ENCODE peak calls at places on chromosomes 2 and 18, in five cellular contexts. I, S, G, P and D are unnamed samples.
A peak's percentile ranks its signal among the peaks of the same experiment; 100 is the strongest.

GRCh38 chr18:59085797-59086196 is 53.9 kb upstream of the SEC11C start:
- DNase-seq in G (no peak), S (no peak), I (no peak), P (no peak), D (no peak)

GRCh38 chr2:235793163-235793752 is 299.4 kb downstream of the AGAP1 start:
- DNase-seq in S (peak; percentile 22), P (peak; percentile 40), I (no peak), G (no peak), D (no peak)

GRCh38 chr18:50091495-50092249 is 103.3 kb downstream of the MYO5B start:
- DNase-seq in S (no peak), G (no peak), P (no peak), I (no peak), D (no peak)

GRCh38 chr2:70790079-70790963 is at the start of gene FIGLA:
- DNase-seq in S (peak; percentile 45), I (no peak), G (no peak), P (no peak), D (no peak)

GRCh38 chr2:201955231-201955630 is 78.4 kb upstream of the FZD7 start:
- DNase-seq in G (no peak), P (no peak), S (no peak), I (no peak), D (no peak)

GRCh38 chr2:11133936-11134320 is 21.3 kb upstream of the SLC66A3 start:
- DNase-seq in I (no peak), P (no peak), G (no peak), S (no peak), D (no peak)

GRCh38 chr18:48671561-48671945 is 132.7 kb downstream of the CTIF start:
- DNase-seq in I (no peak), G (no peak), S (no peak), P (no peak), D (no peak)

GRCh38 chr2:175621847-175622246 is 380.2 kb downstream of the LNPK start:
- DNase-seq in G (no peak), I (no peak), P (no peak), S (no peak), D (no peak)

GRCh38 chr18:13834501-13835015 is 10.6 kb downstream of the MC5R start:
- DNase-seq in I (no peak), G (no peak), S (no peak), P (no peak), D (no peak)

GRCh38 chr2:47086571-47086970 is 68.5 kb downstream of the STPG4 start:
- DNase-seq in P (no peak), G (no peak), I (no peak), S (no peak), D (no peak)

GRCh38 chr2:47089083-47089464 is 66.0 kb downstream of the STPG4 start:
- DNase-seq in G (no peak), P (no peak), S (no peak), I (no peak), D (no peak)

GRCh38 chr2:47087051-47087450 is 68.1 kb downstream of the STPG4 start:
- DNase-seq in I (no peak), G (no peak), P (no peak), S (no peak), D (no peak)

GRCh38 chr2:47086054-47086471 is 69.0 kb downstream of the STPG4 start:
- DNase-seq in G (no peak), I (no peak), S (no peak), P (no peak), D (no peak)

DNA sequence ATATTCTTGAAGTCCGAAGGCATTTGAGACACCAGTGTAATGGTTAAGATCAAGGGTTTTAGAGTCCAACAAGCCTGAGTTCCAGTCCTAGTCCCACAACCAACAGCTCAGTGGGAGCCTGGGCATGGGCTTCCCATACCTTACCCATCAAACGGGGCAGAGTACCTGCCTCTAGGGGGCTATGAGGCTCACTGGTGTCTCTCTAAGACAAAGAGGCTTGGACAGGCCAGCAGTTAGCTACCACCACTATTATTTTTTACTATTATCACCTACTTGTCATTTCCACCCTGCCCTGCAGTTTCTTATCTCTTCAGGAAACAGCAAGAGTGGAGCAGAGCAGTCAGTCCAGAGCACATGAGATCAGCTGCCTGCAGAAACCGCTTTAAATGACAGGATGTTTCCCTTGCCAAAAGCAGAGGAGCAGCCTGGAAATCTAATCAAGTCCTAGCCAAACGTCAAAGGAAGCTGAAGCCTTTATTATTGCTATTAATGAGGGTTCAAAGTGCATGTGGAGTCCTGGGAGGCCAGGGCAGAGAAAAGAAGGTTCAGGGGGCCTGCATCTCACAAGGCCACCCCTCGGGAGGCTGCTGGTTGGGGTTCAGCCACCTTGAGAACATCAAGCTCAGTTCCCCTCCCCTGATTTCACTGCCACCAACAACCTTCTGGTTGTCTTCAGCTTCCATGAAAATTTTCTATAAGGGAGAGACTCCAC is 66.6 kb downstream of the STPG4 start:
- DNase-seq in I (no peak), S (peak; percentile 34), G (no peak), P (no peak), D (no peak)
- TF ChIP-seq CTCF in I (no peak), S (peak; percentile 20), G (no peak), P (no peak), D (no peak)

GRCh38 chr2:52608030-52608429 is 1159.6 kb upstream of the CHAC2 start:
- DNase-seq in S (no peak), P (no peak), G (no peak), I (no peak), D (no peak)
- TF ChIP-seq CTCF in S (no peak), P (no peak), G (no peak), I (no peak), D (no peak)

GRCh38 chr2:197500503-197501179 is 462 bp downstream of the HSPE1 start:
- DNase-seq in S (no peak), G (no peak), P (peak; percentile 30), I (no peak), D (no peak)

GRCh38 chr2:197498627-197498936 is 1.1 kb downstream of the HSPD1 start:
- DNase-seq in P (no peak), I (no peak), G (no peak), S (no peak), D (no peak)

GRCh38 chr2:197498937-197499593 is 575 bp downstream of the HSPD1 start:
- DNase-seq in I (peak; percentile 25), P (peak; percentile 34), S (peak; percentile 61), G (peak; percentile 56), D (peak; percentile 64)

GRCh38 chr2:197502201-197502600 is 2.0 kb downstream of the HSPE1 start:
- DNase-seq in P (no peak), S (no peak), I (no peak), G (no peak), D (no peak)

DNA sequence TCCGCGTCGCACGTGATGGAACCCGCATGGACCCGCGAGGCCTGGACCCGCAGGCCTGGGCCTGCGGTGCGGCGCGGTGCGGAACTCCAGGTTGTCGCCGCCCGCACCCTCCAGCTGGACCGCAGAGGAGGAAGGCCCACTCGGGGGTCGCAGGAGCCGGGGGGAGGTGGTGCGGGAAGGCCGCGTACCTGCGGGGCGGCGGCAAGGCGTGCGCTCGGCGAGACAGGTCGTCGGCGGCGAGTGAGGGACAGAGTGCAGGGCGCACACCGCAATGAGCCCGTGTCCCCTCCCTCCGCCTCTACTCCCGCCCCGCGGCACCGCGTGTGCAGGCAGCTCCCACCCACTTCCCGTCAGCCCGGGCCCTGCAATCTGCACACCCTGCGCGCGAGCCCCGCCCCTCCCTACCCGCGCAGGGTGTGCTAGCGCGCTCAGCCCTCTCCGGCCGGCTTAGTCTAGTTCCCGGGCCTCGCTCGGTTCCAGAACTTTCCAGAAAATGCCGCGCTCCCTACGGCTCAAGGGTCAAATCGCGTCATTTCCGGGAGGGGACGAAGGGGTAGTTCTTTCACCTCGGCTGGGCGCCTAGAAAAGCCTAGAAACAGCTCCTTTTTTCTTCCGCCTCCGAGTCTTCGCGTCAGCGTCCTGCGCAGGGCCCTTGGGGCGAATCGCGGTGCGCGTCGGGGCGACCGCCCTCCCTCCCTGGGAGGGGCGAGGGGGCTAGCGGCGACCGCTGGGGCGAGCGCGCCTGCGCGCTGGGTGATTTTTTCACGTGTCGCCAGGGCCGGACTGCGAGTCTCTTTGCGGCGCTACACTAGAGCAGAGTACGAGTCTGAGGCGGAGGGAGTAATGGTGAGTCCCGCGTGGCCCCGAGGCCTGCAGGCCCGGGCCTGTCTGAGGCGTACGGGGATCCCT is at the start of the genes HSPD1 and HSPE1:
- DNase-seq in P (peak; percentile 96), S (peak; percentile 96), I (peak; percentile 91), G (peak; percentile 98), D (peak; percentile 99)
- TF ChIP-seq CTCF in P (no peak), S (no peak), I (no peak), G (no peak), D (no peak)

DNA sequence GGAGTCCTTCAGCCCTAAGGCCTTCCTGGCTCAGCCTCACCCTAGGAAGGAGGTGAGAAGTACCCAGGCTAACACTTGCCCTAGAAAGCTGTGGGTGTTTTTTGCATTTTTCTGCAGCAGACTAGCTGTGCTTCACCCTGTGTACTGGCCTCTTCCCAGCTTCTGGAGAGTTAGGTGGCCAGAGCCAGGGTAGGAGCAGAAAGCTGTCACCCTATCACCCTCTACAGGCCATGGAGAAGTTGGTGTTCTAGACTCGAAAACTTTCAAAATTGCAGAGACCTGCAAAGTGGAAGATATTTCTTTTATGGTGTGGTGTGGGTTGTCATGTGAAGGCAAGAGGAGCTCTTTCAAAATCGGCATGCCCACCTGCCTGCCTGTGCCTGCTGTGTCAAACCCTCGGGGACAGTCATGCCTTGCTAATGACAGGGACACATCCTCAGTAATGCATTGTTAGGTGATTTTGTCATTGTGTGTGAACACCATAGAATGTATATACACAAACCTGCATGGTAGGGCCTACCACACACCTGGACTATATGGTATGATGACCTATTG is 29.8 kb downstream of the EHD3 start:
- DNase-seq in S (no peak), P (no peak), I (no peak), G (no peak), D (no peak)
- TF ChIP-seq CTCF in S (no peak), P (no peak), I (no peak), G (peak; percentile 8), D (no peak)

DNA sequence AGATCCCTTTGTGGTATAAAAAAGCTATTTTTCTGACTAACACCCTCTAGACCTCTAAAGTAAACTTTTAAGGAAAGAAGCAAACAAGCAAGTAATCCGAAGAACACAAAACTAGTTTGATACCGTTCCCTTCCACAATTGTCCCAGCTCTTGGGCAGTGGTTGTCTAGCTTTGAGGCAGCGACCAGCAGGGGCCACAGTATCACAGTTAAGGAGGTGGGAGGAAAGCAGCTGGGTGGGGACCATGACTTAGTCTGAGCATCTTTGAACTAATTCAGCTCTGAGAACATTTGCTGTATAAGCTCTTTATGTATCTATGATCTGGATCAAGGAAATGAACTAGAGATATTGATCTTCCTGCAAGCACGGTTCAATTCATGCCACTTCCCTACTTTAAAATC is 51.0 kb downstream of the SF3B1 start:
- DNase-seq in I (no peak), S (no peak), P (no peak), G (no peak), D (no peak)
- TF ChIP-seq CTCF in I (no peak), S (no peak), P (no peak), G (no peak), D (no peak)